ENCODE peak calls at places on chromosomes 12 and 14, in five cellular contexts. H, S, U, T and I are unnamed samples.
A peak's percentile ranks its signal among the peaks of the same experiment; 100 is the strongest.

GRCh38 chr12:57456145-57456700 is 1.1 kb downstream of the INHBE start:
- DNase-seq in U (peak; percentile 80), S (peak; percentile 51), T (peak; percentile 51), H (peak; percentile 44), I (peak; percentile 92)

GRCh38 chr12:110889361-110889760 is 31.0 kb downstream of the MYL2 start:
- DNase-seq in U (no peak), S (no peak), H (no peak), T (no peak), I (no peak)

GRCh38 chr14:72663956-72664650 is 229.8 kb downstream of the DPF3 start:
- DNase-seq in S (no peak), H (no peak), U (no peak), T (peak; percentile 28), I (no peak)

GRCh38 chr12:29869916-29870315 is 86.2 kb upstream of the TMTC1 start:
- DNase-seq in H (no peak), U (no peak), T (no peak), S (no peak), I (no peak)

GRCh38 chr14:64800000-64800399 is 79.7 kb downstream of the SPTB start:
- DNase-seq in H (peak; percentile 18), S (no peak), U (no peak), T (peak; percentile 43), I (peak; percentile 49)

GRCh38 chr12:91778938-91779400 is 366.7 kb downstream of the BTG1 start:
- DNase-seq in H (peak; percentile 88), U (no peak), T (peak; percentile 93), S (no peak), I (no peak)

GRCh38 chr14:50025776-50026175 is 90.6 kb downstream of the VCPKMT start:
- DNase-seq in S (no peak), U (no peak), H (peak; percentile 48), T (no peak), I (no peak)

GRCh38 chr14:99741227-99741976 is 51.8 kb upstream of the EML1 start:
- DNase-seq in H (no peak), T (no peak), U (no peak), S (no peak), I (no peak)

GRCh38 chr12:14954269-14954668 is 7.1 kb downstream of the ARHGDIB start:
- DNase-seq in U (no peak), H (no peak), T (no peak), S (no peak), I (no peak)

GRCh38 chr12:95723693-95724384 is 66.7 kb downstream of the NTN4 start:
- DNase-seq in S (no peak), U (no peak), T (no peak), H (no peak), I (no peak)

GRCh38 chr12:71639341-71639760 is 24.3 kb downstream of the ZFC3H1 start:
- DNase-seq in T (no peak), U (no peak), H (no peak), S (no peak), I (peak; percentile 37)

GRCh38 chr12:114685320-114685781 is 1.4 kb upstream of the TBX3 start:
- DNase-seq in S (no peak), H (no peak), U (peak; percentile 62), T (no peak), I (peak; percentile 50)

GRCh38 chr12:114687802-114688201 is 3.8 kb upstream of the TBX3 start:
- DNase-seq in T (no peak), U (no peak), S (no peak), H (no peak), I (no peak)

GRCh38 chr12:114685869-114686268 is 1.9 kb upstream of the TBX3 start:
- DNase-seq in U (no peak), H (peak; percentile 71), T (no peak), S (no peak), I (peak; percentile 53)

GRCh38 chr12:114687269-114687605 is 3.3 kb upstream of the TBX3 start:
- DNase-seq in U (peak; percentile 46), T (no peak), S (no peak), H (no peak), I (no peak)

GRCh38 chr12:114686421-114687268 is 2.7 kb upstream of the TBX3 start:
- DNase-seq in H (no peak), S (no peak), T (no peak), U (no peak), I (peak; percentile 52)
- H2BK15ac ChIP-seq in H (peak overlapping the region; percentile 83), S (no peak overlapping the region), T (peak overlapping the region; percentile 41), U (peak overlapping the region; percentile 12), I (no peak overlapping the region)

DNA sequence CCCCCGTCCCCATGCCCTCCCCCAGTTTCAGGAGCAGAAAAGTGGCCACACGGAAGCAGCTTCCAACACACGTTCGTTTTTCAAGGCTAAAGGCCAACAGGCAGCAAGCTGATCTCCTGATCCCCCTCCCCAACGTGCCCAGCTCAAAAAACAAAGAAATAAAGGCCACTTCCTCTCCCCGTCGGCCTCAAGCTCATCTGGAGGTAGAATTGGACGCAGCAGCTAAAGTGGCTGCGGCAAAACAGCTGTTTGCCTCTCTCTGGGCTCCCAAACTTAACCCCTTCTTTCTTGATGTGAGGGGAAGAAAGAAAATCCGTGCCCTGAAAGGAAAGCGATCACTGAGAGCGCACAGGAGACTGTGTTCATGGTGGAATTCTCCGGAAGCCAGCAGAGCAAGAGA is 66.3 kb downstream of the SCARB1 start:
- DNase-seq in T (no peak), S (no peak), H (no peak), U (no peak), I (no peak)
- H3K18ac ChIP-seq in T (no peak overlapping the region), S (peak overlapping the region; percentile 49), H (no peak overlapping the region), U (no peak overlapping the region), I (no peak overlapping the region)

DNA sequence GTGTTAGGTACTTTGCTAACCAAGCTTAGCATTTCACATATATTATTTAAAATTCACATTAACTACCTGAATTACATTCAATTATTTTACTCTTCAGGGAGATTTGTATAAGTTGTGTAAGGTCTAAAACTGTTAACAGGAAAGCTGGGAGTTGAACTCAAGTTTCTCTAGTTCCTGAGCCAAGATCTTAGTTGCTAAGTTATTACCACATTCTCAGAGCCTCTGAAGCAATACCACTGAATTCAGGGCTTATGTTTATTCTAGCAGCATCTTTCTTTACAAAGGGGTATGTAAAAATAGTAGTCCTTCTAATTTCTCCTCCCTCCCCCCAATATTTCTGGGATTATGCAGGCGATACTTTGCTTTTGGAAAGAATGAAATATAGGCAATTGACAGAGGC is 786.8 kb downstream of the DIO2 start:
- DNase-seq in T (no peak), H (peak; percentile 63), U (no peak), S (no peak), I (no peak)
- H2BK15ac ChIP-seq in T (no peak overlapping the region), H (no peak overlapping the region), U (no peak overlapping the region), S (no peak overlapping the region), I (no peak overlapping the region)

GRCh38 chr12:4270670-4271432 is 2.7 kb upstream of the CCND2 start:
- DNase-seq in S (peak; percentile 62), H (no peak), T (peak; percentile 45), U (peak; percentile 83), I (peak; percentile 82)
- H3K18ac ChIP-seq in S (peak overlapping the region; percentile 98), H (no peak overlapping the region), T (peak overlapping the region; percentile 57), U (peak overlapping the region; percentile 64), I (no peak overlapping the region)

DNA sequence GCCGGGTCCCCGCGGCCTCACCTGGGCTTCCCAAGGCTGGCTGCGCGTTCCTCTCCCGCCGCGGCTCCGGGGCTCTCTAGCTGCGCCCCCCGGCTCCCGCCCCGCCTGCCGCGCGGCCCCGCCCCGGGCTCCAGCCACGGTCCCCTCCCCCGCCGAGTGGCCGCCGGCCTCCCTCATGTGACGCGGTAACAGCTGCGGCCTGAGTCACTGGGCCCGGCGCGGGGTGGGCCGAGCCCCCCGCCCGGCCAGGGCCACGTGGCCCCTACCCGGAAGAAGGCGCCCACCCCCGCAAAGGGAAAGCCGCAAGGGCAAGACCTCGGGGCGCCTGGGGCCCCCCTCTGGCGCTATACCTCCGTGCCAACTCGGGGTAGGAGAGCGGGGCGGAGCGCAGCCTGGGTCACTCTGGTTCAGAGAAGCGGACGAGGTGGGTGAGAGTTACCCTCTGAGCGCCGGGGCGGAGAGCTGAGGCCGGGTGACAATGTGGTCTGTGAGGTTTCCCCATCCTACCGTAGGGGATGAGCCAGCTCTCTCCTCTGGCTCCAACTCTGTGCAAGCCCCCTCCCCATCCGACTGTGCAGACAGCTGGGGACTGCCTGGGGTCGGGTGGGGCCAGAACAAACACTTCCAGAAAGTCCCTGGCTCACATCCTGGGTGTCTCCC is at the start of gene CD63:
- DNase-seq in T (peak; percentile 91), H (peak; percentile 88), U (peak; percentile 85), S (no peak), I (peak; percentile 84)
- H2BK15ac ChIP-seq in T (peak within 1 kb of the TSS; percentile 71), H (peak within 1 kb of the TSS; percentile 97), U (peak within 1 kb of the TSS; percentile 65), S (peak within 1 kb of the TSS; percentile 34), I (no peak within 1 kb of the TSS)